ENCODE peak calls at places on chromosomes 1 and 21, in ten cellular contexts. One of them, this sample, is unnamed. For H3K9me3, the result is how much of the 10 kb centered on the place peaks cover.

GRCh38 chr21:38574895-38575294 is 76.6 kb upstream of the ERG start:
- DNase-seq in SK-N-SH: no peak
- DNase-seq in AG04450: no peak
- DNase-seq in CD8-positive, alpha-beta T cell: no peak
- DNase-seq in left ventricle myocardium inferior: no peak
- DNase-seq in HCT116: no peak
- DNase-seq in Caco-2: no peak
- DNase-seq in mucosa of descending colon: no peak
- DNase-seq in PC-9: no peak
- DNase-seq in thoracic aorta: no peak
- DNase-seq in this sample: no peak

GRCh38 chr1:20151906-20152598 is 12.9 kb downstream of the PLA2G2F start:
- DNase-seq in CD8-positive, alpha-beta T cell: peak
- DNase-seq in AG04450: peak
- DNase-seq in thoracic aorta: peak
- DNase-seq in PC-9: peak
- DNase-seq in SK-N-SH: peak
- DNase-seq in Caco-2: peak
- DNase-seq in HCT116: peak
- DNase-seq in mucosa of descending colon: peak
- DNase-seq in left ventricle myocardium inferior: peak
- DNase-seq in this sample: peak

GRCh38 chr1:37157634-37158033 is 123.3 kb upstream of the GRIK3 start:
- DNase-seq in thoracic aorta: no peak
- DNase-seq in SK-N-SH: no peak
- DNase-seq in Caco-2: no peak
- DNase-seq in CD8-positive, alpha-beta T cell: no peak
- DNase-seq in HCT116: no peak
- DNase-seq in mucosa of descending colon: no peak
- DNase-seq in PC-9: no peak
- DNase-seq in AG04450: no peak
- DNase-seq in left ventricle myocardium inferior: no peak
- DNase-seq in this sample: no peak

GRCh38 chr1:228471762-228472398 is 15.3 kb upstream of the RNF187 start:
- DNase-seq in Caco-2: peak
- DNase-seq in AG04450: no peak
- DNase-seq in PC-9: peak
- DNase-seq in left ventricle myocardium inferior: no peak
- DNase-seq in SK-N-SH: peak
- DNase-seq in HCT116: peak
- DNase-seq in thoracic aorta: no peak
- DNase-seq in mucosa of descending colon: no peak
- DNase-seq in CD8-positive, alpha-beta T cell: no peak
- DNase-seq in this sample: peak

GRCh38 chr1:110308247-110308646 is 30.9 kb upstream of the RBM15 start:
- DNase-seq in thoracic aorta: no peak
- DNase-seq in PC-9: no peak
- DNase-seq in mucosa of descending colon: no peak
- DNase-seq in HCT116: no peak
- DNase-seq in SK-N-SH: no peak
- DNase-seq in Caco-2: no peak
- DNase-seq in left ventricle myocardium inferior: no peak
- DNase-seq in AG04450: peak
- DNase-seq in CD8-positive, alpha-beta T cell: no peak
- DNase-seq in this sample: peak

GRCh38 chr1:166814611-166815010 is 24.7 kb upstream of the POGK start:
- DNase-seq in mucosa of descending colon: no peak
- DNase-seq in thoracic aorta: no peak
- DNase-seq in AG04450: no peak
- DNase-seq in HCT116: no peak
- DNase-seq in CD8-positive, alpha-beta T cell: no peak
- DNase-seq in Caco-2: no peak
- DNase-seq in SK-N-SH: no peak
- DNase-seq in PC-9: no peak
- DNase-seq in left ventricle myocardium inferior: no peak
- DNase-seq in this sample: peak

GRCh38 chr1:19793360-19794046 is 6.2 kb downstream of the TMCO4 start:
- DNase-seq in mucosa of descending colon: no peak
- DNase-seq in SK-N-SH: no peak
- DNase-seq in thoracic aorta: no peak
- DNase-seq in HCT116: no peak
- DNase-seq in Caco-2: no peak
- DNase-seq in AG04450: no peak
- DNase-seq in CD8-positive, alpha-beta T cell: no peak
- DNase-seq in PC-9: no peak
- DNase-seq in left ventricle myocardium inferior: no peak
- DNase-seq in this sample: no peak

GRCh38 chr1:2587071-2587859 is 688 bp downstream of the PRXL2B start:
- DNase-seq in SK-N-SH: peak
- DNase-seq in CD8-positive, alpha-beta T cell: peak
- DNase-seq in AG04450: no peak
- DNase-seq in PC-9: no peak
- DNase-seq in thoracic aorta: no peak
- DNase-seq in left ventricle myocardium inferior: no peak
- DNase-seq in mucosa of descending colon: peak
- DNase-seq in HCT116: no peak
- DNase-seq in Caco-2: no peak
- DNase-seq in this sample: peak

GRCh38 chr1:12088607-12089006 is 25.5 kb downstream of the TNFRSF8 start:
- DNase-seq in AG04450: no peak
- DNase-seq in left ventricle myocardium inferior: no peak
- DNase-seq in HCT116: no peak
- DNase-seq in CD8-positive, alpha-beta T cell: peak
- DNase-seq in Caco-2: no peak
- DNase-seq in mucosa of descending colon: peak
- DNase-seq in PC-9: no peak
- DNase-seq in thoracic aorta: no peak
- DNase-seq in SK-N-SH: no peak
- DNase-seq in this sample: no peak

GRCh38 chr1:241870290-241870689 is 22.3 kb downstream of the EXO1 start:
- DNase-seq in CD8-positive, alpha-beta T cell: no peak
- DNase-seq in AG04450: no peak
- DNase-seq in thoracic aorta: no peak
- DNase-seq in HCT116: no peak
- DNase-seq in left ventricle myocardium inferior: no peak
- DNase-seq in mucosa of descending colon: no peak
- DNase-seq in SK-N-SH: no peak
- DNase-seq in Caco-2: no peak
- DNase-seq in PC-9: no peak
- DNase-seq in this sample: no peak

GRCh38 chr1:223716302-223716862 is 4.0 kb downstream of the CAPN2 start:
- DNase-seq in HCT116: no peak
- DNase-seq in SK-N-SH: peak
- DNase-seq in Caco-2: no peak
- DNase-seq in AG04450: no peak
- DNase-seq in PC-9: no peak
- DNase-seq in left ventricle myocardium inferior: no peak
- DNase-seq in thoracic aorta: no peak
- DNase-seq in CD8-positive, alpha-beta T cell: peak
- DNase-seq in mucosa of descending colon: no peak
- DNase-seq in this sample: no peak

GRCh38 chr1:186626969-186627368 is 53.3 kb downstream of the PTGS2 start:
- DNase-seq in AG04450: no peak
- DNase-seq in Caco-2: no peak
- DNase-seq in PC-9: no peak
- DNase-seq in CD8-positive, alpha-beta T cell: no peak
- DNase-seq in left ventricle myocardium inferior: no peak
- DNase-seq in thoracic aorta: no peak
- DNase-seq in HCT116: no peak
- DNase-seq in mucosa of descending colon: no peak
- DNase-seq in SK-N-SH: no peak
- DNase-seq in this sample: no peak

GRCh38 chr1:52659851-52660596 is 27.1 kb downstream of the SHISAL2A start:
- DNase-seq in thoracic aorta: no peak
- DNase-seq in HCT116: no peak
- DNase-seq in Caco-2: no peak
- DNase-seq in left ventricle myocardium inferior: no peak
- DNase-seq in PC-9: peak
- DNase-seq in mucosa of descending colon: no peak
- DNase-seq in SK-N-SH: no peak
- DNase-seq in CD8-positive, alpha-beta T cell: no peak
- DNase-seq in AG04450: no peak
- DNase-seq in this sample: peak

GRCh38 chr1:172951728-172952365 is 98.9 kb downstream of the TNFSF18 start:
- DNase-seq in HCT116: no peak
- DNase-seq in left ventricle myocardium inferior: no peak
- DNase-seq in Caco-2: no peak
- DNase-seq in mucosa of descending colon: no peak
- DNase-seq in SK-N-SH: no peak
- DNase-seq in CD8-positive, alpha-beta T cell: no peak
- DNase-seq in thoracic aorta: no peak
- DNase-seq in AG04450: no peak
- DNase-seq in PC-9: peak
- DNase-seq in this sample: peak

GRCh38 chr1:41476807-41477361 is 7.6 kb downstream of the EDN2 start:
- DNase-seq in HCT116: no peak
- DNase-seq in SK-N-SH: no peak
- DNase-seq in thoracic aorta: no peak
- DNase-seq in AG04450: no peak
- DNase-seq in left ventricle myocardium inferior: no peak
- DNase-seq in PC-9: no peak
- DNase-seq in mucosa of descending colon: peak
- DNase-seq in CD8-positive, alpha-beta T cell: no peak
- DNase-seq in Caco-2: no peak
- DNase-seq in this sample: no peak

GRCh38 chr21:33762798-33763572 is 120.7 kb downstream of the ITSN1 start:
- DNase-seq in thoracic aorta: no peak
- DNase-seq in HCT116: no peak
- DNase-seq in PC-9: peak
- DNase-seq in mucosa of descending colon: no peak
- DNase-seq in CD8-positive, alpha-beta T cell: no peak
- DNase-seq in Caco-2: no peak
- DNase-seq in AG04450: no peak
- DNase-seq in SK-N-SH: no peak
- DNase-seq in left ventricle myocardium inferior: no peak
- DNase-seq in this sample: peak

GRCh38 chr1:67700220-67700619 is 15.2 kb downstream of the GADD45A start:
- DNase-seq in AG04450: no peak
- DNase-seq in CD8-positive, alpha-beta T cell: no peak
- DNase-seq in thoracic aorta: no peak
- DNase-seq in SK-N-SH: no peak
- DNase-seq in PC-9: no peak
- DNase-seq in mucosa of descending colon: no peak
- DNase-seq in Caco-2: no peak
- DNase-seq in HCT116: no peak
- DNase-seq in left ventricle myocardium inferior: no peak
- DNase-seq in this sample: no peak
- TF ChIP-seq CTCF in AG04450: no peak
- TF ChIP-seq CTCF in CD8-positive, alpha-beta T cell: no peak
- TF ChIP-seq CTCF in thoracic aorta: no peak
- TF ChIP-seq CTCF in SK-N-SH: no peak
- TF ChIP-seq CTCF in PC-9: no peak
- TF ChIP-seq CTCF in mucosa of descending colon: no peak
- TF ChIP-seq CTCF in Caco-2: no peak
- TF ChIP-seq CTCF in HCT116: no peak
- TF ChIP-seq CTCF in left ventricle myocardium inferior: no peak
- TF ChIP-seq CTCF in this sample: no peak

DNA sequence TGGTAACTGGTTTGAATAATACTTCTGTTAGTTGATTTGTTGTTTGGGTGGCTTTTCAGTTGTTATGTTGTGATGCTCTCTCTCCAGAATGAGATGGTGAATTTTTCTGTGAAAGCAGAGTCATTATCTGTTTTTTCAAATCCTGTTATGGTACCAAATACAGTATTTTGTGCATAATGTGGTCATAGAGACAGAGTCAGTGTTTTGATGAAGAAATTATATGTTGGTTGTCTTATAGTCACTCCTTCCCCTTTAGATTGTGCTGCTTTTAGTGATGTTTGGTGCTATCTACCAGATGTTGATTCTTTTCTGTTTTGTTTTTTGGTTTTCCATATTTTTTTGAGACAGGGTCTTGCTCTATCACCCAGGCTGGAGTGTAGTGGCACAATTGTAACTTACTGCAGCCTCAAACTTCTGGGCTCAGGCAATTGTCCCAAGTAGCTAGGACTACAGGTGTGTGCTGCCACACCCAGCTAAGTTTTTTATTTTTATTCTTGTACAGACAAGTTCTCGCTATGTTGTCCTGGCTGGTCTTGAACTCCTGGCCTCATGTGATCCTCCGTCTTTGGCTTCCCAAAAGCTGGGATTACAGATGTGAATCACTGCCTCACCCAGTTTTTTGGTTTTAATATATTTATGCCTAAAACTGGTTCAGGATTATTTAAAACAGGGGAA is 7.2 kb downstream of the PPP2R5A start:
- DNase-seq in CD8-positive, alpha-beta T cell: no peak
- DNase-seq in left ventricle myocardium inferior: no peak
- DNase-seq in Caco-2: no peak
- DNase-seq in thoracic aorta: no peak
- DNase-seq in PC-9: no peak
- DNase-seq in AG04450: no peak
- DNase-seq in mucosa of descending colon: no peak
- DNase-seq in SK-N-SH: no peak
- DNase-seq in HCT116: no peak
- DNase-seq in this sample: no peak
- H3K9me3 ChIP-seq in CD8-positive, alpha-beta T cell: under half
- H3K9me3 ChIP-seq in left ventricle myocardium inferior: under half
- H3K9me3 ChIP-seq in Caco-2: under half
- H3K9me3 ChIP-seq in thoracic aorta: under half
- H3K9me3 ChIP-seq in PC-9: under half
- H3K9me3 ChIP-seq in AG04450: under half
- H3K9me3 ChIP-seq in mucosa of descending colon: under half
- H3K9me3 ChIP-seq in SK-N-SH: under half
- H3K9me3 ChIP-seq in HCT116: under half
- H3K9me3 ChIP-seq in this sample: under half

GRCh38 chr1:78080767-78081166 is 35.0 kb downstream of the GIPC2 start:
- DNase-seq in mucosa of descending colon: no peak
- DNase-seq in Caco-2: no peak
- DNase-seq in SK-N-SH: no peak
- DNase-seq in AG04450: no peak
- DNase-seq in thoracic aorta: no peak
- DNase-seq in CD8-positive, alpha-beta T cell: no peak
- DNase-seq in left ventricle myocardium inferior: no peak
- DNase-seq in PC-9: no peak
- DNase-seq in HCT116: no peak
- DNase-seq in this sample: no peak
- H3K4me3 ChIP-seq in mucosa of descending colon: no peak
- H3K4me3 ChIP-seq in Caco-2: no peak
- H3K4me3 ChIP-seq in SK-N-SH: no peak
- H3K4me3 ChIP-seq in AG04450: no peak
- H3K4me3 ChIP-seq in thoracic aorta: peak
- H3K4me3 ChIP-seq in CD8-positive, alpha-beta T cell: no peak
- H3K4me3 ChIP-seq in left ventricle myocardium inferior: peak
- H3K4me3 ChIP-seq in PC-9: no peak
- H3K4me3 ChIP-seq in HCT116: no peak
- H3K4me3 ChIP-seq in this sample: no peak

GRCh38 chr1:183946309-183946591 is 91.3 kb downstream of the COLGALT2 start:
- DNase-seq in Caco-2: no peak
- DNase-seq in SK-N-SH: no peak
- DNase-seq in CD8-positive, alpha-beta T cell: no peak
- DNase-seq in left ventricle myocardium inferior: no peak
- DNase-seq in AG04450: no peak
- DNase-seq in PC-9: no peak
- DNase-seq in HCT116: no peak
- DNase-seq in mucosa of descending colon: no peak
- DNase-seq in thoracic aorta: no peak
- DNase-seq in this sample: no peak

GRCh38 chr1:183945432-183946308 is 91.9 kb downstream of the COLGALT2 start:
- DNase-seq in HCT116: no peak
- DNase-seq in thoracic aorta: no peak
- DNase-seq in AG04450: no peak
- DNase-seq in Caco-2: peak
- DNase-seq in SK-N-SH: no peak
- DNase-seq in left ventricle myocardium inferior: no peak
- DNase-seq in CD8-positive, alpha-beta T cell: no peak
- DNase-seq in mucosa of descending colon: no peak
- DNase-seq in PC-9: no peak
- DNase-seq in this sample: no peak

GRCh38 chr1:183942933-183943693 is 94.4 kb downstream of the COLGALT2 start:
- DNase-seq in HCT116: peak
- DNase-seq in mucosa of descending colon: no peak
- DNase-seq in left ventricle myocardium inferior: no peak
- DNase-seq in AG04450: peak
- DNase-seq in PC-9: peak
- DNase-seq in CD8-positive, alpha-beta T cell: no peak
- DNase-seq in SK-N-SH: no peak
- DNase-seq in thoracic aorta: no peak
- DNase-seq in Caco-2: no peak
- DNase-seq in this sample: peak
- TF ChIP-seq CTCF in HCT116: peak
- TF ChIP-seq CTCF in mucosa of descending colon: no peak
- TF ChIP-seq CTCF in left ventricle myocardium inferior: no peak
- TF ChIP-seq CTCF in AG04450: peak
- TF ChIP-seq CTCF in PC-9: no peak
- TF ChIP-seq CTCF in CD8-positive, alpha-beta T cell: no peak
- TF ChIP-seq CTCF in SK-N-SH: peak
- TF ChIP-seq CTCF in thoracic aorta: no peak
- TF ChIP-seq CTCF in Caco-2: no peak
- TF ChIP-seq CTCF in this sample: no peak

This sample was measured in mammary epithelial cell.